ENCODE peak calls at places on chromosomes 5 and 9, in four cellular contexts. V is heart left ventricle, J is NT2/D1, K is AG09309. G is an unnamed sample.

GRCh38 chr5:151605559-151605958 is 14.4 kb upstream of the FAT2 start:
- DNase-seq in J (no peak), K (no peak), V (no peak), G (no peak)

GRCh38 chr5:177479774-177480173 is 6.3 kb upstream of the DBN1 start:
- DNase-seq in J (no peak), K (no peak), V (no peak), G (no peak)

GRCh38 chr5:94977437-94977836 is 307.5 kb downstream of the MCTP1 start:
- DNase-seq in V (no peak), K (no peak), J (no peak), G (no peak)

GRCh38 chr5:11912-12311 is 80.1 kb upstream of the PLEKHG4B start:
- DNase-seq in V (no peak), J (no peak), K (no peak), G (no peak)

GRCh38 chr5:73911761-73912393 is 285.9 kb downstream of the ARHGEF28 start:
- DNase-seq in K (no peak), J (no peak), V (no peak), G (no peak)

GRCh38 chr9:136416427-136416826 is 6.0 kb downstream of the PMPCA start:
- DNase-seq in K (no peak), J (no peak), V (no peak), G (no peak)

GRCh38 chr5:75037106-75037505 is 15.3 kb downstream of the GCNT4 start:
- DNase-seq in K (peak), V (no peak), J (no peak), G (no peak)

GRCh38 chr9:125435776-125436612 is 174.4 kb downstream of the GAPVD1 start:
- DNase-seq in J (no peak), V (no peak), K (no peak), G (no peak)

GRCh38 chr5:77425998-77426659 is 66.0 kb downstream of the WDR41 start:
- DNase-seq in K (no peak), J (no peak), V (no peak), G (no peak)

GRCh38 chr5:154583545-154584168 is 105.6 kb upstream of the HAND1 start:
- DNase-seq in J (no peak), K (no peak), V (no peak), G (no peak)

GRCh38 chr9:78054180-78054579 is 22.6 kb upstream of the GNAQ start:
- DNase-seq in K (no peak), V (no peak), J (no peak), G (no peak)

GRCh38 chr5:171927345-171927941 is 79.0 kb downstream of the FBXW11 start:
- DNase-seq in K (no peak), J (no peak), V (no peak), G (no peak)

GRCh38 chr5:10903786-10904560 is 142.9 kb upstream of the DAP start:
- DNase-seq in V (no peak), K (no peak), J (no peak), G (no peak)

GRCh38 chr9:130425741-130426466 is 18.9 kb upstream of the ASS1 start:
- DNase-seq in K (no peak), V (no peak), J (no peak), G (no peak)

GRCh38 chr5:175517824-175518450 is 39.6 kb downstream of the SFXN1 start:
- DNase-seq in J (no peak), K (peak), V (no peak), G (no peak)

GRCh38 chr5:11050596-11051304 is 289.7 kb upstream of the DAP start:
- DNase-seq in V (no peak), K (no peak), J (no peak), G (no peak)

GRCh38 chr9:129143461-129143927 is 32.3 kb downstream of the PTPA start:
- DNase-seq in K (no peak), J (no peak), V (peak), G (no peak)

GRCh38 chr9:85610074-85610855 is 131.5 kb downstream of the AGTPBP1 start:
- DNase-seq in K (peak), J (peak), V (no peak), G (peak)

GRCh38 chr9:133952598-133953550 is 39.2 kb downstream of the VAV2 start:
- DNase-seq in J (no peak), K (no peak), V (no peak), G (no peak)

DNA sequence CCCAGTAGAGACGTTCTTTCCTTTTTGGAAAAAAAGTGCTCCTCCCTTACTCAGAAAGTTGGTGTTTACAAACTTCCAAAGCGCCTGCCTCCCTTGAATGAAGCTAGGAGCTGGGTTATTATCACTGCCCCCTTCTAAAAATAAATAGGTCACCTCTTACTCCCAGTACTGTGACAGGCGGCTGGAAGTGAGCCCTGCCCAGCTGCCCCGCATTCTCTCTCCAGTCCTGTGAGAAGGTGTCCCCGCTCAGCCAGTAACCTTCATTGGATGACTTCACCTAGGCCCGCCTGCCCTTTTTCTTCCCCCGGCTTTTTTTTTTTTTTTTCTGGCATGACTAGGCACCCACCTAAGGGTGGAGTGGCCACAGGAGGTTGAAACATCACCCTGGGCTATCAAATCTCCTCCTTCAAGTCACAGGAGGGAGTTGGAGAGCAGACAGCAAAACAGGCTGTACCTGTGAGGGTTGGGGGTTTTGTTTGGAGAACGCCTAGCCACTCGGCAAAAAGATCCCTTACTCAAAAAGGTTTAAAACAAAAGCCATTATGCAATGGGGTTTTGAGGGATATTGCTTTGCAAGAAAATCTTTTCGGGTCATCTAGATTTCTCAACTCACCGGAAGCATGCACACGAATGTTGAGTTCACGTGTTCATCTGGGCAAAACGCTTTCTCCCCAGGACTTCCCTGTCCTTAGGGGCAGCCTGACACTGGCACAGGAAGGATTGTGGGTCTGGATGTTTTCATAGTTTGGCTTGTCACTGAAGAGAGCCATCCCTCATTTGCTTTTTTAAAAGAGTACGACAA is 43.3 kb upstream of the ZNF622 start:
- DNase-seq in K (no peak), J (no peak), V (peak), G (no peak)
- H3K4me3 ChIP-seq in K (no peak), J (no peak), V (peak), G (no peak)

DNA sequence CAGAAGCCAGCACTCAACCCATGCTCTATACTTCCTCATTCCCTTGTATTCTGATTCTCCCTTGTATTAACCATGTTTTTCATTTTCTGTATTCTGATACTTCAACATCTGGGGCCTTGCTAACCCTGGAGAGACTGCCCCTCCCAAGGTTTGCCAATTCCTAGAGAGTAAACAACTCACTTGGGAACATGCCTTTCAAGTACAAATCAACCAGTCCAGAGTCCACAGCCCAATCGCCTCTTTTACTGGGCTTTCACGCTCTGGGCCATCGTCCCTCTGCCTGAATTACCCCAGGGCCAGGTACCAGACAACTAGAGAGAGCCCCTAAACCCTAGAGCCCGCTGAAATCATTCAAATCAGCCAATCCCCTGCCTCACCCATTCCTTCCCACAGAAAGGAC is 333.5 kb upstream of the PUM3 start:
- DNase-seq in K (no peak), J (no peak), V (no peak), G (no peak)
- H3K4me3 ChIP-seq in K (no peak), J (no peak), V (no peak), G (no peak)

DNA sequence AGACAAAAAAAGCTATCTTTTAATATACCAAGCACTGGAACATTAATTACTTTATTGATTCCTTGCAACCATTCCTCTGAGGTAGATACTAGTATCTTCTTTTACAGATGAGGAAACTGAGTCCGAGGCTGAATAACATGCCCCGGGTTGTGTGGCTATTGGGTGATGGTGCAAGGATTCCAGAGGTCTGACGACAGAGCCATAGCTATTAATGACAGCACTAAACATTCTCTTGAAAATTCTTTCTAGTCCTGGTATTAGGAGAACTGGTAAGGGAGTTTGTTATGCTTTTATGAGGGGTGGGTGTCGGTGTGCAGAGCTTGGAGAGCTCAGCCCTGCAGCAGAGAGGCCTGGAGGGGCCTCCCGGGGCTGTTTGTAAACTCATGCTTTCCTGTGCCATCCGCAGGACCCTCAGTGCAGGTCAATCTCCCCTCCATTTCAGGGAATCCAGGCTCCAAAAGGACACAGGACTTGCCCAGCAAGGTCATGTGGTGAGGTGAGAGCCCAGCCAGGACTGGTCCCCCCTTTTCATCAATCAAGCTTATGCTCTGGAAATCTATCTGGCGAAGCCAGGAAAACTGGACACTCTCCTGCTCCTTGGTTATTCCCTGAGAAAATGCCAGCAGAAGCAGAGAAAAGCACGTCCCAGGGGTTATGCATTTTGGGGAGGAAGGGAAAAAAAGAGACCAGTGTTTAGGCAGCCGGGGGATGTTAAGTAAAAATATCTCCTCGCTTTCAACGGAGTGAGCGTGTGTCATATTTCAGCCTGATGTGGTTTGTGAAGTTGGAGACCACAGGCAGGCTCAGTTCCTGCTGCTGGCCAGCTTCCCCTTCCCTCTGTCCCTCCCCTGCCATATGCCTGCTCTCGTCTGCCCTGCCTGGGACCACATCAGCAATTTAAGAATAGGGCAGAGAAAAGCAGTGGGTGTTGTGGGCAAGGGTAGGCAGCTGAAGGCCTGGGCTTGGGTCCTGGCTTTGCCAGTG is 3.7 kb downstream of the GSN start:
- DNase-seq in V (peak), J (no peak), K (peak), G (no peak)
- H3K4me3 ChIP-seq in V (peak), J (no peak), K (peak), G (no peak)

GRCh38 chr5:180334176-180334575 is 19.0 kb downstream of the GFPT2 start:
- DNase-seq in V (no peak), J (no peak), K (no peak), G (no peak)

GRCh38 chr5:180333661-180334060 is 19.5 kb downstream of the GFPT2 start:
- DNase-seq in V (no peak), J (no peak), K (no peak), G (no peak)

GRCh38 chr5:180331647-180331950 is 21.5 kb downstream of the GFPT2 start:
- DNase-seq in K (no peak), J (no peak), V (no peak), G (no peak)

GRCh38 chr5:180332051-180332517 is 21.1 kb downstream of the GFPT2 start:
- DNase-seq in K (no peak), J (no peak), V (no peak), G (no peak)

GRCh38 chr5:180332861-180333260 is 20.3 kb downstream of the GFPT2 start:
- DNase-seq in K (no peak), V (no peak), J (no peak), G (no peak)
- H3K4me3 ChIP-seq in K (no peak), V (no peak), J (no peak), G (no peak)

GRCh38 chr5:9610969-9611368 is 19.2 kb downstream of the TAS2R1 start:
- DNase-seq in J (no peak), K (no peak), V (no peak), G (no peak)
- H3K4me3 ChIP-seq in J (no peak), K (no peak), V (no peak), G (no peak)

DNA sequence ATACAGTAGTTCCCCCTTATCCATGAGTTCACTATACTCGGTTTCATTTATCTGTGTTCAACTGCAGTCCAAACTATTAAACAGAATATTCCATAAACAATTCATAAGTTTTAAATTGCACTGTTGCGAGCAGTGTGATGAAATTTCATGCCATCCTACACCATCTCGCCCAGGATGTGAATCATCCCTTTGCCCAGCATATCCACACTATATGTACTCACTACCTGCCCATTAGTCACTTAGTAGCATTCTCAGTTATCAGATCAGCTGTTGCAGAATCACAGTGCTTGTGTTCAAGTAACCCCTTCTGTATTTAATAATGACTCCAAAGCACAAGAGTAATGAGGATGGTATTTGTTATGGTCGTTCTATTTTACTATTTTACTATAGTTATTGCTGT is 51.5 kb downstream of the SHOC1 start:
- DNase-seq in K (peak), V (no peak), J (no peak), G (no peak)
- H3K4me3 ChIP-seq in K (no peak), V (no peak), J (no peak), G (no peak)

DNA sequence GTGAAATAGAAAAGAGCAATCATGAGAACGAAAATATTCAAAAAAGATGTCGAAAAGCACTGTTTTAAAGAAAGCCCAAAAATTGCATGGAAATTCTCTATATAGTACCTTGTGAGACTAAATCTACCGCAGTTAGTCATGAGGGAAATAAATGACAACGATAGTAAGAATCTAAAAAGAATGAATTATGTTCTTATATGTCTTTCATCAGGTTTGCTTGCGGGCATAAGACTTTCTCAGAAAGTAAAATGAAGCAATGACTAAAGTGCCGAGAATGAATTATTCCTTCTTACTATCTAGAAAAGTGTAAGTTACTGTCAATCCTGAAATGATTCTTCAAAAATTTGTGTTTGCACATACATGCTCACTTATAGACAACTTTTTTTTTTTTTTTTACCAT is 26.4 kb downstream of the PTPRD start:
- DNase-seq in K (no peak), V (no peak), J (no peak), G (no peak)
- H3K4me3 ChIP-seq in K (no peak), V (no peak), J (no peak), G (no peak)